ENCODE peak calls at places on chromosomes 3 and 15, in six cellular contexts. C is A549, F is adrenal gland, M is body of pancreas, E is heart left ventricle, A is breast epithelium. H is an unnamed sample.
A peak's percentile ranks its signal among the peaks of the same experiment; 100 is the strongest.

GRCh38 chr3:113948015-113948917 is 453 bp downstream of the ZDHHC23 start:
- DNase-seq in C (peak; percentile 18), A (no peak), E (no peak), M (peak; percentile 61), F (no peak), H (peak; percentile 64)

GRCh38 chr15:62766599-62766998 is 275.9 kb upstream of the TPM1 start:
- DNase-seq in E (no peak), A (no peak), C (no peak), M (no peak), F (no peak), H (no peak)

GRCh38 chr3:118628704-118629341 is 405.8 kb downstream of the IGSF11 start:
- DNase-seq in E (peak; percentile 51), F (peak; percentile 87), C (peak; percentile 73), A (peak; percentile 40), M (peak; percentile 63), H (peak; percentile 34)

GRCh38 chr3:153835540-153835939 is 285.6 kb upstream of the ARHGEF26 start:
- DNase-seq in M (no peak), E (no peak), F (no peak), A (no peak), C (peak; percentile 11), H (no peak)

GRCh38 chr15:54256190-54256589 is 277.9 kb downstream of the UNC13C start:
- DNase-seq in C (no peak), A (no peak), M (no peak), F (no peak), E (no peak), H (no peak)

GRCh38 chr3:69607466-69608035 is 131.7 kb upstream of the MITF start:
- DNase-seq in C (no peak), F (no peak), A (no peak), E (no peak), M (no peak), H (no peak)

GRCh38 chr3:57544181-57545125 is at the start of gene DNAH12:
- DNase-seq in E (no peak), C (no peak), M (peak; percentile 78), A (peak; percentile 64), F (no peak), H (no peak)

GRCh38 chr3:179969525-179969924 is 67.2 kb downstream of the PEX5L start:
- DNase-seq in A (no peak), C (peak; percentile 59), M (peak; percentile 37), E (no peak), F (no peak), H (peak; percentile 12)

GRCh38 chr3:160665784-160666526 is 11.0 kb upstream of the ARL14 start:
- DNase-seq in F (no peak), E (no peak), A (no peak), M (no peak), C (no peak), H (no peak)

GRCh38 chr15:67735896-67736295 is 89.4 kb upstream of the SKOR1 start:
- DNase-seq in F (no peak), M (no peak), C (no peak), E (no peak), A (no peak), H (no peak)

GRCh38 chr3:64353256-64353655 is 128.0 kb upstream of the PRICKLE2 start:
- DNase-seq in F (no peak), E (no peak), A (no peak), M (no peak), C (no peak), H (no peak)

GRCh38 chr15:90230071-90230494 is 3.7 kb downstream of the CIB1 start:
- DNase-seq in C (no peak), A (no peak), F (peak; percentile 93), E (peak; percentile 77), M (peak; percentile 94), H (no peak)

GRCh38 chr3:78751266-78751665 is 1016.5 kb downstream of the ROBO1 start:
- DNase-seq in A (no peak), E (no peak), F (no peak), C (no peak), M (no peak), H (no peak)

GRCh38 chr3:129106866-129107565 is 14.6 kb downstream of the RAB43 start:
- DNase-seq in E (no peak), M (peak; percentile 58), A (no peak), C (no peak), F (no peak), H (no peak)

GRCh38 chr3:58419782-58420512 is 13.7 kb downstream of the PDHB start:
- DNase-seq in A (no peak), E (peak; percentile 69), C (no peak), M (no peak), F (no peak), H (no peak)

GRCh38 chr15:39580630-39581500 is at the start of gene THBS1:
- DNase-seq in C (peak; percentile 84), M (peak; percentile 88), F (peak; percentile 91), E (peak; percentile 85), A (peak; percentile 94), H (peak; percentile 76)

GRCh38 chr3:58607816-58608215 is 30.6 kb upstream of the FAM107A start:
- DNase-seq in A (no peak), M (no peak), F (no peak), E (no peak), C (no peak), H (no peak)

GRCh38 chr3:112686360-112686759 is 45.4 kb upstream of the CCDC80 start:
- DNase-seq in C (no peak), A (no peak), E (no peak), F (no peak), M (no peak), H (no peak)

GRCh38 chr3:58562498-58562897 is 14.7 kb downstream of the FAM107A start:
- DNase-seq in E (no peak), M (no peak), F (peak; percentile 10), A (no peak), C (no peak), H (no peak)

GRCh38 chr3:52238761-52239701 is at the start of gene TWF2:
- DNase-seq in F (peak; percentile 82), M (peak; percentile 74), A (peak; percentile 59), E (peak; percentile 88), C (peak; percentile 59), H (peak; percentile 93)
- TF ChIP-seq POLR2A in F (peak; percentile 62), M (no peak), A (no peak), E (no peak), C (peak; percentile 81), H (peak; percentile 88)

GRCh38 chr3:184759666-184760200 is 47.9 kb upstream of the MAGEF1 start:
- DNase-seq in C (no peak), E (no peak), A (no peak), F (no peak), M (no peak), H (no peak)

GRCh38 chr3:184755315-184755731 is 43.5 kb upstream of the MAGEF1 start:
- DNase-seq in A (no peak), F (no peak), E (no peak), C (no peak), M (no peak), H (no peak)

GRCh38 chr3:184758056-184758455 is 46.2 kb upstream of the MAGEF1 start:
- DNase-seq in A (no peak), C (no peak), M (no peak), F (no peak), E (no peak), H (no peak)

GRCh38 chr3:184756151-184756681 is 44.4 kb upstream of the MAGEF1 start:
- DNase-seq in C (no peak), F (no peak), M (no peak), E (no peak), A (no peak), H (no peak)

DNA sequence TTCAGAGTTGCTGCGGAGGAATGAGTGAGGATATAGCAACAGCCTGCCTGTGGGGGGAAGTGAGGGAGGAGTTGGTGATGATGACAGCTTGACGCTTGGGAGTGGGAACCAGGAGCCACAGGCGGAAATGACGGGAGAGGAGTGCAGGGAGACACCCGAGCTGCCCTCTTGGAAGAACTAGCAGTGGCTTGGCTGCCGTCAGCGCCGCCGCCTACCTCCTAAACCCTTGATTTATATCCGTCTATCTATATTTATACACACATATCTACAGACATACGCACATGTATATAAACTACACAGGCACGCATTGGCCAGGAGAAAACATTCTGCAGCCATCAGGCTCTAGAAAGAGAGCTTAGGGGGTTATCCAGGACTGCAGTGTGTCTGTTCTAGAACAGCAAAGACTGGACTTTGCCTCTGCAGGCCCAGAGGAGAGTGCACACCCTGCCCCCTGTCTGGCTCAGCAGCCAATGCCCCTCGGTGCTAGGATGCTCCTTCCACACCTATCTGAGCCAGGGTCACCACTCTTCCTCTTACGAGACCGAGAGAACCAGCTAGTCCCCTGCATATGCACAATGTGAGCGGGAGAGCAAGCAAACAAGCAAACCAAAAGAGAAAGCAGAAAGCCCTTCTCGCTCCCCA is 45.3 kb upstream of the MAGEF1 start:
- DNase-seq in A (no peak), E (peak; percentile 77), M (peak; percentile 53), C (no peak), F (peak; percentile 78), H (no peak)
- TF ChIP-seq POLR2A in A (no peak), E (no peak), M (no peak), C (no peak), F (no peak), H (no peak)

GRCh38 chr3:45593708-45594601 is 596 bp upstream of the LIMD1 start:
- DNase-seq in E (peak; percentile 83), F (peak; percentile 73), M (peak; percentile 77), C (peak; percentile 80), A (peak; percentile 44), H (peak; percentile 79)

GRCh38 chr3:45591547-45591912 is 3.0 kb upstream of the LIMD1 start:
- DNase-seq in F (no peak), A (no peak), C (no peak), E (no peak), M (no peak), H (no peak)

GRCh38 chr3:45592405-45592804 is 2.1 kb upstream of the LIMD1 start:
- DNase-seq in A (no peak), F (no peak), C (no peak), E (no peak), M (no peak), H (no peak)

GRCh38 chr3:45590822-45591546 is 3.6 kb upstream of the LIMD1 start:
- DNase-seq in A (no peak), E (no peak), F (no peak), C (no peak), M (no peak), H (no peak)

DNA sequence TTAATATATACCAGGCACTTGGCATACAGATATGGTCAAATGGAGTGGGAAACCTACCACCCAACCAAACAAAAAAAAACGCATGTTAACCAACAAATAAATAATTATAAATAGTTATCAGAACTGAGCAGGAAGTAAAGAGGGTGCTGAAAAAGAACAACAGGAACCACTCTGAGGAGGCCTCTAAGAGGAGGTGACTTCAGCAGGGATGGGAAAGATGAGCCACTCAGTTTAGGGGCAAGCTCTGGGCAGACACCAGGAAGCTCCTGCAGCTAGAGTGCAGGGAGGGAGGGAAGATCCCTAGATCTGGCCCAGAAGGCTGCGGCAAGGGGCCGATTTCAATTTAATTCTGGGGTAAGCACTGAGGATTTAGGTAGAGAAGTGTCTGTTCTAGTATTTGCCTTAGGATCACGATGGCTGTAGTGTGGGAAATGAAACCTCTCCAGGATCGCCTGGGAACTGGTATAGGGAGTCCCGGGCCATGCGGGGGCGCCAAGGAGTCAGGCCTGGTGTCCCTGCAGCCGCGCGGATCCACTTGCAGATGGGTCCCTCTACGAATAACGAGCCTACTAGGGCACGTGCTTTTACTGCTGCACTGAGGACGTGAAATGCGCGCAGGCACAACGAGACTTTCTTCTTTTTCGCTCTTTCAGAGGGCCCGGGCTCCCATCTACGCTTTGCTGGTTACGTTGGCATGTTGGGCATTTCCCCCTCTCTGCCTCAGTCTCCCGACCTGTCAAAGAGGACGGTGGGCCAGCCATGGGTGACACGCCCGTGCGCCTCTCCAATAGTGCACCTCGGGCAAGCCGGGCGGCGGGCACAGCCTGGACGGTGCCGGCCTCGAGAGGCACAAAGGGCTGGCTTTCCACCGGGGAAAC is 1.5 kb upstream of the LIMD1 start:
- DNase-seq in E (peak; percentile 97), M (peak; percentile 91), A (peak; percentile 90), F (peak; percentile 97), C (peak; percentile 92), H (peak; percentile 95)
- TF ChIP-seq POLR2A in E (no peak), M (no peak), A (no peak), F (no peak), C (peak; percentile 0), H (peak; percentile 23)

GRCh38 chr15:75217012-75217411 is 15.3 kb downstream of the C15orf39 start:
- DNase-seq in C (no peak), A (no peak), M (no peak), E (no peak), F (no peak), H (no peak)
- TF ChIP-seq POLR2A in C (no peak), A (no peak), M (no peak), E (no peak), F (no peak), H (no peak)

H was measured in H54.